ENCODE peak calls at places on chromosomes 7 and 10, in five cellular contexts. P is cardiac muscle cell, R is endothelial cell of umbilical vein, Y is SK-N-SH, K is uterus. F is an unnamed sample. For H3K27me3, the result is how much of the 10 kb centered on the place peaks cover.

GRCh38 chr10:17643339-17643754 is 604 bp upstream of the STAM start:
- DNase-seq in R (no peak), Y (peak), K (peak), P (peak), F (peak)

GRCh38 chr7:138468244-138469123 is 8.4 kb downstream of the TRIM24 start:
- DNase-seq in P (peak), Y (no peak), R (no peak), K (no peak), F (no peak)

GRCh38 chr10:129033790-129034272 is 433.2 kb upstream of the MGMT start:
- DNase-seq in P (no peak), R (no peak), K (no peak), Y (no peak), F (no peak)

GRCh38 chr7:50357346-50357745 is 52.8 kb downstream of the IKZF1 start:
- DNase-seq in P (no peak), K (no peak), Y (no peak), R (no peak), F (no peak)

GRCh38 chr7:50739744-50740455 is 42.8 kb downstream of the GRB10 start:
- DNase-seq in K (no peak), Y (no peak), R (peak), P (peak), F (no peak)

GRCh38 chr7:2018786-2019692 is 213.7 kb downstream of the MAD1L1 start:
- DNase-seq in R (peak), P (peak), K (no peak), Y (peak), F (peak)

GRCh38 chr10:24415455-24416169 is 206.7 kb downstream of the KIAA1217 start:
- DNase-seq in Y (peak), R (no peak), P (peak), K (peak), F (peak)

GRCh38 chr10:93790454-93790853 is 32.7 kb downstream of the LGI1 start:
- DNase-seq in K (no peak), R (no peak), P (no peak), Y (no peak), F (no peak)

GRCh38 chr10:43039629-43040481 is 37.0 kb upstream of the RET start:
- DNase-seq in P (peak), R (no peak), K (peak), Y (peak), F (no peak)

GRCh38 chr7:66418537-66418936 is 210.1 kb upstream of the KCTD7 start:
- DNase-seq in R (no peak), P (no peak), Y (no peak), K (no peak), F (no peak)

GRCh38 chr10:22931948-22932347 is 4.1 kb downstream of the ARMC3 start:
- DNase-seq in P (peak), R (peak), K (no peak), Y (no peak), F (peak)

GRCh38 chr7:5422324-5423271 is 1.0 kb downstream of the TNRC18 start:
- DNase-seq in R (peak), Y (peak), K (peak), P (peak), F (no peak)

GRCh38 chr7:47481656-47482012 is 100.3 kb downstream of the TNS3 start:
- DNase-seq in K (no peak), R (no peak), P (no peak), Y (no peak), F (no peak)

GRCh38 chr10:93876391-93876790 is 17.4 kb upstream of the SLC35G1 start:
- DNase-seq in Y (no peak), R (no peak), P (no peak), K (no peak), F (no peak)

GRCh38 chr7:45192546-45193177 is 35.1 kb downstream of the RAMP3 start:
- DNase-seq in P (no peak), K (no peak), R (peak), Y (no peak), F (no peak)

GRCh38 chr10:62046522-62047239 is 145.2 kb downstream of the ARID5B start:
- DNase-seq in R (peak), K (peak), Y (no peak), P (peak), F (peak)

GRCh38 chr10:34205452-34205851 is 609.6 kb downstream of the PARD3 start:
- DNase-seq in R (no peak), P (no peak), Y (no peak), K (no peak), F (no peak)

GRCh38 chr10:77566228-77566627 is 71.4 kb downstream of the KCNMA1 start:
- DNase-seq in Y (no peak), P (no peak), R (no peak), K (no peak), F (no peak)

GRCh38 chr7:159107052-159107892 is 37.4 kb downstream of the VIPR2 start:
- DNase-seq in K (no peak), R (no peak), P (no peak), Y (no peak), F (no peak)

GRCh38 chr10:30967654-30968421 is 63.8 kb downstream of the ZNF438 start:
- DNase-seq in P (peak), Y (no peak), K (no peak), R (peak), F (no peak)

GRCh38 chr10:21593986-21594385 is 60.0 kb downstream of the MLLT10 start:
- DNase-seq in R (no peak), Y (no peak), K (no peak), P (no peak), F (no peak)

GRCh38 chr7:1977059-1977875 is 255.5 kb downstream of the MAD1L1 start:
- DNase-seq in P (no peak), K (no peak), R (no peak), Y (no peak), F (no peak)

GRCh38 chr7:19177269-19177668 is 32.0 kb upstream of the FERD3L start:
- DNase-seq in Y (no peak), R (no peak), K (no peak), P (no peak), F (no peak)

GRCh38 chr10:69232252-69232651 is 12.1 kb downstream of the HKDC1 start:
- DNase-seq in R (no peak), K (no peak), P (peak), Y (no peak), F (peak)

GRCh38 chr7:64881461-64882287 is 21.4 kb upstream of the ZNF273 start:
- DNase-seq in Y (peak), P (no peak), R (no peak), K (no peak), F (no peak)

GRCh38 chr10:97673736-97674525 is 13.1 kb downstream of the AVPI1 start:
- DNase-seq in Y (no peak), P (peak), R (no peak), K (peak), F (peak)

GRCh38 chr10:71538608-71539260 is 142.0 kb downstream of the CDH23 start:
- DNase-seq in P (no peak), K (no peak), R (no peak), Y (no peak), F (no peak)

GRCh38 chr7:50197547-50197946 is 104.5 kb upstream of the ZPBP start:
- DNase-seq in R (no peak), Y (no peak), K (no peak), P (no peak), F (no peak)

GRCh38 chr7:94632338-94633024 is 23.5 kb downstream of the SGCE start:
- DNase-seq in R (peak), P (peak), Y (no peak), K (no peak), F (peak)

GRCh38 chr10:10477859-10478258 is 539.8 kb upstream of the CELF2 start:
- DNase-seq in Y (no peak), K (no peak), P (no peak), R (peak), F (peak)

GRCh38 chr7:105849122-105849855 is 27.1 kb downstream of the ATXN7L1 start:
- DNase-seq in Y (no peak), P (peak), R (peak), K (no peak), F (peak)

GRCh38 chr10:6409982-6410694 is 169.9 kb downstream of the PRKCQ start:
- DNase-seq in Y (peak), K (no peak), P (peak), R (peak), F (peak)

GRCh38 chr10:26556756-26557640 is 118.9 kb downstream of the APBB1IP start:
- DNase-seq in Y (peak), P (peak), R (peak), K (no peak), F (peak)

GRCh38 chr7:30984359-30985107 is 20.8 kb downstream of the GHRHR start:
- DNase-seq in R (peak), Y (no peak), P (peak), K (no peak), F (no peak)

GRCh38 chr7:7972128-7972527 is 3.5 kb downstream of the GLCCI1 start:
- DNase-seq in K (no peak), Y (peak), P (no peak), R (no peak), F (no peak)

GRCh38 chr7:7971308-7972040 is 2.9 kb downstream of the GLCCI1 start:
- DNase-seq in R (no peak), Y (no peak), K (no peak), P (no peak), F (no peak)

GRCh38 chr7:7970620-7971307 is 2.2 kb downstream of the GLCCI1 start:
- DNase-seq in Y (peak), P (no peak), K (no peak), R (peak), F (no peak)

GRCh38 chr7:7970113-7970619 is 1.6 kb downstream of the GLCCI1 start:
- DNase-seq in K (no peak), P (no peak), Y (peak), R (no peak), F (no peak)

GRCh38 chr7:7972927-7973594 is 4.5 kb downstream of the GLCCI1 start:
- DNase-seq in Y (no peak), P (no peak), K (no peak), R (no peak), F (no peak)
- H3K4me3 ChIP-seq in Y (no peak), P (no peak), K (no peak), R (no peak), F (no peak)

GRCh38 chr7:100949931-100950443 is 653 bp downstream of the MUC3A start:
- DNase-seq in P (no peak), Y (no peak), R (no peak), K (no peak), F (no peak)
- H3K27me3 ChIP-seq in P (under half), Y (half or more), R (under half), K (under half), F (under half)

GRCh38 chr10:12501851-12502525 is 152.6 kb downstream of the CAMK1D start:
- DNase-seq in P (no peak), R (no peak), Y (no peak), K (no peak), F (no peak)
- TF ChIP-seq CTCF in P (no peak), R (no peak), Y (no peak), K (no peak), F (no peak)

DNA sequence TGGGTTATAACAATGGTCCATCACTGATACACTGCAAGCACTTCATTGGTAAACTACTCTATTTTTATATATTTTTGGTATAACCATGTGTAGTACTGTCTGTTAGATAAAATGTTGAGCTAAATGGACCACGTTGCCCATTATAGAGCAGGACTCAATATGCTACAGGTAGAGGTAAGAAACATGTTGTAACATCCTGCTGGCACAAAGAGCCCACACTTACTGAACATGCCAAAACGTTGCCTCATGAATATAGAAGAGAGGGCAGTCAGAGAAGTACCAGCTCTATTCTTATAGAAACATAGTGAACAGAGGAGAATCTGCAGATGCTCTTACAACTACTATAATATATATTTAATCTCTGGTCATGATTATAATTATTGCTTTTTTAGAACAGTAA is 18.4 kb upstream of the MET start:
- DNase-seq in R (no peak), P (no peak), Y (no peak), K (no peak), F (no peak)
- H3K4me3 ChIP-seq in R (no peak), P (no peak), Y (no peak), K (no peak), F (no peak)

GRCh38 chr7:25858562-25859411 is 293.2 kb upstream of the NFE2L3 start:
- DNase-seq in Y (no peak), K (no peak), R (no peak), P (no peak), F (no peak)
- H3K27me3 ChIP-seq in Y (half or more), K (under half), R (under half), P (under half), F (under half)

DNA sequence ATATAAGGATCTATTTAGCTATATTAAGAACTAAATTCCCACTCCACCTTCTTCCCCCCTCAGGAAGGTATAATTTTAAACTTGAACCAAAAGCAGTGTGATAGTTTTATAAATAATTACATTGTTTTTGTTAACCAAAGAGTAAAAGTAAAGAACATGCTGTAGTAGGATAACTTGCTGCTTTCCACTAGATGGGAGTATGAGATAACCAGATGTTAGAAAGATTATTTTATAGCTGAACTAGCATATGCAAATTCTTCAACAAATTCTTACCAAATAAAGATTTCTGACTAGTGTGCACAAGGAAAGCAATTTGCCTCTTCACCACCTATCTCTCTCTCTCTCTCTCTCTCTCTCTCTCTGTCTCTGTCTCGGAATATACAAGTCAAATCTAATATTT is 31.8 kb downstream of the TES start:
- DNase-seq in Y (no peak), K (no peak), P (no peak), R (no peak), F (no peak)
- TF ChIP-seq CTCF in Y (peak), K (no peak), P (no peak), R (no peak), F (no peak)

GRCh38 chr10:74282853-74283205 is 131.8 kb downstream of the ADK start:
- DNase-seq in P (peak), Y (no peak), K (no peak), R (no peak), F (no peak)
- H3K4me3 ChIP-seq in P (no peak), Y (no peak), K (no peak), R (no peak), F (no peak)